ENCODE peak calls at places on chromosomes 1 and 21, in six cellular contexts. D, J, B, A, F and M are unnamed samples.

GRCh38 chr1:165823552-165824268 is 3.7 kb upstream of the UCK2 start:
- DNase-seq in D (no peak), J (no peak), B (no peak), A (no peak), F (peak), M (no peak)

GRCh38 chr1:216221260-216221700 is 202.0 kb downstream of the USH2A start:
- DNase-seq in D (peak), J (peak), B (peak), A (no peak), F (peak), M (peak)

GRCh38 chr21:14880922-14881321 is 183.9 kb downstream of the NRIP1 start:
- DNase-seq in D (no peak), J (peak), B (peak), A (no peak), F (peak), M (no peak)

GRCh38 chr1:244326757-244327156 is 125.0 kb downstream of the ADSS2 start:
- DNase-seq in D (no peak), J (no peak), B (no peak), A (no peak), F (no peak), M (no peak)

GRCh38 chr1:93751391-93752250 is 70.0 kb upstream of the BCAR3 start:
- DNase-seq in D (no peak), J (no peak), B (no peak), A (no peak), F (peak), M (no peak)

GRCh38 chr1:112011231-112011630 is 21.8 kb upstream of the KCND3 start:
- DNase-seq in D (no peak), J (peak), B (no peak), A (no peak), F (peak), M (no peak)

GRCh38 chr1:1264868-1265272 is 8.8 kb downstream of the UBE2J2 start:
- DNase-seq in D (no peak), J (peak), B (peak), A (no peak), F (peak), M (no peak)

GRCh38 chr1:67192902-67193301 is 26.6 kb downstream of the IL23R start:
- DNase-seq in D (no peak), J (no peak), B (no peak), A (no peak), F (no peak), M (no peak)

GRCh38 chr1:199396456-199396855 is 631.1 kb upstream of the NR5A2 start:
- DNase-seq in D (no peak), J (no peak), B (no peak), A (no peak), F (no peak), M (no peak)

GRCh38 chr1:226977973-226978344 is 37.9 kb downstream of the COQ8A start:
- DNase-seq in D (no peak), J (no peak), B (no peak), A (no peak), F (no peak), M (no peak)

GRCh38 chr1:58966103-58966916 is 182.5 kb upstream of the JUN start:
- DNase-seq in D (no peak), J (no peak), B (no peak), A (no peak), F (no peak), M (no peak)

GRCh38 chr1:30134466-30135217 is 588.7 kb downstream of the MATN1 start:
- DNase-seq in D (no peak), J (no peak), B (no peak), A (no peak), F (no peak), M (no peak)

GRCh38 chr1:24101796-24102580 is 9.9 kb downstream of the MYOM3 start:
- DNase-seq in D (no peak), J (no peak), B (no peak), A (no peak), F (no peak), M (no peak)